ENCODE peak calls at places on chromosomes 1 and 21, in eight cellular contexts. One of them, this sample, is unnamed.

GRCh38 chr1:22830131-22830566 is 119.5 kb downstream of the EPHB2 start:
- DNase-seq in iPS DF 6.9: no peak
- DNase-seq in kidney: peak; percentile 40
- DNase-seq in heart right ventricle: no peak
- DNase-seq in cardiac muscle cell: no peak
- DNase-seq in esophagus squamous epithelium: no peak
- DNase-seq in SK-N-SH: no peak
- DNase-seq in suprapubic skin: no peak
- DNase-seq in this sample: no peak

GRCh38 chr1:173297798-173298391 is 90.8 kb upstream of the TNFSF4 start:
- DNase-seq in iPS DF 6.9: no peak
- DNase-seq in kidney: no peak
- DNase-seq in heart right ventricle: no peak
- DNase-seq in cardiac muscle cell: no peak
- DNase-seq in esophagus squamous epithelium: no peak
- DNase-seq in SK-N-SH: no peak
- DNase-seq in suprapubic skin: no peak
- DNase-seq in this sample: no peak

GRCh38 chr1:46183926-46184557 is 7.8 kb upstream of the P3R3URF start:
- DNase-seq in iPS DF 6.9: no peak
- DNase-seq in kidney: no peak
- DNase-seq in heart right ventricle: no peak
- DNase-seq in cardiac muscle cell: no peak
- DNase-seq in esophagus squamous epithelium: no peak
- DNase-seq in SK-N-SH: no peak
- DNase-seq in suprapubic skin: no peak
- DNase-seq in this sample: no peak

GRCh38 chr1:32539584-32540571 is 651 bp downstream of the ZBTB8A start:
- DNase-seq in iPS DF 6.9: no peak
- DNase-seq in kidney: no peak
- DNase-seq in heart right ventricle: peak; percentile 38
- DNase-seq in cardiac muscle cell: peak; percentile 48
- DNase-seq in esophagus squamous epithelium: no peak
- DNase-seq in SK-N-SH: peak; percentile 86
- DNase-seq in suprapubic skin: no peak
- DNase-seq in this sample: no peak

GRCh38 chr1:229479660-229480399 is 28.3 kb downstream of the NUP133 start:
- DNase-seq in iPS DF 6.9: no peak
- DNase-seq in kidney: no peak
- DNase-seq in heart right ventricle: no peak
- DNase-seq in cardiac muscle cell: no peak
- DNase-seq in esophagus squamous epithelium: no peak
- DNase-seq in SK-N-SH: no peak
- DNase-seq in suprapubic skin: no peak
- DNase-seq in this sample: no peak

GRCh38 chr1:3013371-3014038 is 7.8 kb upstream of the ACTRT2 start:
- DNase-seq in iPS DF 6.9: no peak
- DNase-seq in kidney: peak; percentile 51
- DNase-seq in heart right ventricle: no peak
- DNase-seq in cardiac muscle cell: no peak
- DNase-seq in esophagus squamous epithelium: no peak
- DNase-seq in SK-N-SH: no peak
- DNase-seq in suprapubic skin: no peak
- DNase-seq in this sample: no peak

GRCh38 chr1:180182721-180183311 is 28.1 kb downstream of the QSOX1 start:
- DNase-seq in iPS DF 6.9: no peak
- DNase-seq in kidney: peak; percentile 49
- DNase-seq in heart right ventricle: no peak
- DNase-seq in cardiac muscle cell: no peak
- DNase-seq in esophagus squamous epithelium: no peak
- DNase-seq in SK-N-SH: no peak
- DNase-seq in suprapubic skin: peak; percentile 38
- DNase-seq in this sample: no peak

GRCh38 chr1:33161061-33161681 is 20.7 kb downstream of the TRIM62 start:
- DNase-seq in iPS DF 6.9: no peak
- DNase-seq in kidney: peak; percentile 90
- DNase-seq in heart right ventricle: peak; percentile 81
- DNase-seq in cardiac muscle cell: peak; percentile 84
- DNase-seq in esophagus squamous epithelium: no peak
- DNase-seq in SK-N-SH: peak; percentile 97
- DNase-seq in suprapubic skin: no peak
- DNase-seq in this sample: no peak

GRCh38 chr1:168084396-168085231 is 52.1 kb downstream of the GPR161 start:
- DNase-seq in iPS DF 6.9: peak; percentile 79
- DNase-seq in kidney: peak; percentile 85
- DNase-seq in heart right ventricle: peak; percentile 73
- DNase-seq in cardiac muscle cell: peak; percentile 69
- DNase-seq in esophagus squamous epithelium: no peak
- DNase-seq in SK-N-SH: peak; percentile 74
- DNase-seq in suprapubic skin: no peak
- DNase-seq in this sample: peak; percentile 72

GRCh38 chr1:32828341-32828740 is 10.9 kb downstream of the S100PBP start:
- DNase-seq in iPS DF 6.9: no peak
- DNase-seq in kidney: no peak
- DNase-seq in heart right ventricle: no peak
- DNase-seq in cardiac muscle cell: peak; percentile 30
- DNase-seq in esophagus squamous epithelium: no peak
- DNase-seq in SK-N-SH: peak; percentile 37
- DNase-seq in suprapubic skin: no peak
- DNase-seq in this sample: no peak

GRCh38 chr21:26842976-26843911 is 2.0 kb downstream of the ADAMTS1 start:
- DNase-seq in iPS DF 6.9: no peak
- DNase-seq in kidney: peak; percentile 96
- DNase-seq in heart right ventricle: peak; percentile 90
- DNase-seq in cardiac muscle cell: peak; percentile 96
- DNase-seq in esophagus squamous epithelium: no peak
- DNase-seq in SK-N-SH: peak; percentile 72
- DNase-seq in suprapubic skin: peak; percentile 95
- DNase-seq in this sample: peak; percentile 97

GRCh38 chr1:179807691-179808485 is 64.8 kb downstream of the FAM163A start:
- DNase-seq in iPS DF 6.9: no peak
- DNase-seq in kidney: no peak
- DNase-seq in heart right ventricle: no peak
- DNase-seq in cardiac muscle cell: peak; percentile 97
- DNase-seq in esophagus squamous epithelium: no peak
- DNase-seq in SK-N-SH: no peak
- DNase-seq in suprapubic skin: no peak
- DNase-seq in this sample: no peak

GRCh38 chr1:1360511-1361169 is 2.3 kb upstream of the MXRA8 start:
- DNase-seq in iPS DF 6.9: no peak
- DNase-seq in kidney: peak; percentile 93
- DNase-seq in heart right ventricle: peak; percentile 68
- DNase-seq in cardiac muscle cell: peak; percentile 94
- DNase-seq in esophagus squamous epithelium: no peak
- DNase-seq in SK-N-SH: peak; percentile 78
- DNase-seq in suprapubic skin: peak; percentile 84
- DNase-seq in this sample: peak; percentile 90
- H3K4me3 ChIP-seq in iPS DF 6.9: no peak overlapping the region
- H3K4me3 ChIP-seq in kidney: no peak overlapping the region
- H3K4me3 ChIP-seq in heart right ventricle: no peak overlapping the region
- H3K4me3 ChIP-seq in cardiac muscle cell: no peak overlapping the region
- H3K4me3 ChIP-seq in esophagus squamous epithelium: no peak overlapping the region
- H3K4me3 ChIP-seq in SK-N-SH: no peak overlapping the region
- H3K4me3 ChIP-seq in suprapubic skin: no peak overlapping the region
- H3K4me3 ChIP-seq in this sample: peak overlapping the region; percentile 25

DNA sequence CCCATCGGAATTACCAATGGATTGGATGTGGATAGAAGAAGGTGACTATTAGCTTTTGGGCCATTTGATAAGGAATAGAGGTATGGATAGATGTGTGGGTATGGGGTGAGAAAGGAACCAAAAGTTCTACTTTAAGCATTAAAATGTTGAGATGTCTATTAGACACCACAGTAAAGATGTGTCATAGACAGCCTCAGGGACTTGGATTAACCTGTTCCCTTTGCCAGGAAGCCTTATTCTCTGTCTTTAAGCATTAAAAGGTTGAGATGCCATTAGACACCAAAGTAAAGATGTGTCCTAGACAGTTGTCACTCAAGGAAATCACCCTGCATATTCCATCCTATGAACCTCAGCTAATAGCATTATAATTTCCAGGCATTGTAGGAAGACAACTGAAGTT is 11.0 kb upstream of the DENND1B start:
- DNase-seq in iPS DF 6.9: no peak
- DNase-seq in kidney: no peak
- DNase-seq in heart right ventricle: no peak
- DNase-seq in cardiac muscle cell: no peak
- DNase-seq in esophagus squamous epithelium: no peak
- DNase-seq in SK-N-SH: no peak
- DNase-seq in suprapubic skin: no peak
- DNase-seq in this sample: no peak
- H3K27ac ChIP-seq in iPS DF 6.9: no peak overlapping the region
- H3K27ac ChIP-seq in kidney: no peak overlapping the region
- H3K27ac ChIP-seq in heart right ventricle: no peak overlapping the region
- H3K27ac ChIP-seq in cardiac muscle cell: no peak overlapping the region
- H3K27ac ChIP-seq in esophagus squamous epithelium: no peak overlapping the region
- H3K27ac ChIP-seq in SK-N-SH: no peak overlapping the region
- H3K27ac ChIP-seq in suprapubic skin: no peak overlapping the region
- H3K27ac ChIP-seq in this sample: no peak overlapping the region

GRCh38 chr1:24931481-24932221 is 1.6 kb upstream of the RUNX3 start:
- DNase-seq in iPS DF 6.9: no peak
- DNase-seq in kidney: no peak
- DNase-seq in heart right ventricle: no peak
- DNase-seq in cardiac muscle cell: no peak
- DNase-seq in esophagus squamous epithelium: no peak
- DNase-seq in SK-N-SH: no peak
- DNase-seq in suprapubic skin: no peak
- DNase-seq in this sample: no peak
- H3K4me3 ChIP-seq in iPS DF 6.9: peak overlapping the region; percentile 4
- H3K4me3 ChIP-seq in kidney: peak overlapping the region; percentile 41
- H3K4me3 ChIP-seq in heart right ventricle: no peak overlapping the region
- H3K4me3 ChIP-seq in cardiac muscle cell: peak overlapping the region; percentile 10
- H3K4me3 ChIP-seq in esophagus squamous epithelium: peak overlapping the region; percentile 24
- H3K4me3 ChIP-seq in SK-N-SH: peak overlapping the region; percentile 32
- H3K4me3 ChIP-seq in suprapubic skin: peak overlapping the region; percentile 24
- H3K4me3 ChIP-seq in this sample: peak overlapping the region; percentile 44

GRCh38 chr1:201014816-201015200 is 8.7 kb downstream of the KIF21B start:
- DNase-seq in iPS DF 6.9: no peak
- DNase-seq in kidney: no peak
- DNase-seq in heart right ventricle: no peak
- DNase-seq in cardiac muscle cell: peak; percentile 33
- DNase-seq in esophagus squamous epithelium: no peak
- DNase-seq in SK-N-SH: no peak
- DNase-seq in suprapubic skin: no peak
- DNase-seq in this sample: no peak

GRCh38 chr1:201013991-201014815 is 9.3 kb downstream of the KIF21B start:
- DNase-seq in iPS DF 6.9: no peak
- DNase-seq in kidney: peak; percentile 27
- DNase-seq in heart right ventricle: no peak
- DNase-seq in cardiac muscle cell: no peak
- DNase-seq in esophagus squamous epithelium: no peak
- DNase-seq in SK-N-SH: no peak
- DNase-seq in suprapubic skin: no peak
- DNase-seq in this sample: no peak

GRCh38 chr1:201011616-201012015 is 11.9 kb downstream of the KIF21B start:
- DNase-seq in iPS DF 6.9: no peak
- DNase-seq in kidney: peak; percentile 54
- DNase-seq in heart right ventricle: no peak
- DNase-seq in cardiac muscle cell: no peak
- DNase-seq in esophagus squamous epithelium: no peak
- DNase-seq in SK-N-SH: peak; percentile 87
- DNase-seq in suprapubic skin: no peak
- DNase-seq in this sample: no peak

GRCh38 chr1:201015551-201016091 is 7.9 kb downstream of the KIF21B start:
- DNase-seq in iPS DF 6.9: no peak
- DNase-seq in kidney: peak; percentile 18
- DNase-seq in heart right ventricle: no peak
- DNase-seq in cardiac muscle cell: no peak
- DNase-seq in esophagus squamous epithelium: no peak
- DNase-seq in SK-N-SH: peak; percentile 85
- DNase-seq in suprapubic skin: no peak
- DNase-seq in this sample: no peak

GRCh38 chr1:201013031-201013485 is 10.5 kb downstream of the KIF21B start:
- DNase-seq in iPS DF 6.9: no peak
- DNase-seq in kidney: peak; percentile 26
- DNase-seq in heart right ventricle: no peak
- DNase-seq in cardiac muscle cell: no peak
- DNase-seq in esophagus squamous epithelium: no peak
- DNase-seq in SK-N-SH: no peak
- DNase-seq in suprapubic skin: no peak
- DNase-seq in this sample: no peak
- H3K27ac ChIP-seq in iPS DF 6.9: no peak overlapping the region
- H3K27ac ChIP-seq in kidney: no peak overlapping the region
- H3K27ac ChIP-seq in heart right ventricle: no peak overlapping the region
- H3K27ac ChIP-seq in cardiac muscle cell: no peak overlapping the region
- H3K27ac ChIP-seq in esophagus squamous epithelium: no peak overlapping the region
- H3K27ac ChIP-seq in SK-N-SH: no peak overlapping the region
- H3K27ac ChIP-seq in suprapubic skin: no peak overlapping the region
- H3K27ac ChIP-seq in this sample: no peak overlapping the region

GRCh38 chr1:92862605-92863004 is 30.8 kb downstream of the RPL5 start:
- DNase-seq in iPS DF 6.9: no peak
- DNase-seq in kidney: no peak
- DNase-seq in heart right ventricle: no peak
- DNase-seq in cardiac muscle cell: no peak
- DNase-seq in esophagus squamous epithelium: no peak
- DNase-seq in SK-N-SH: no peak
- DNase-seq in suprapubic skin: no peak
- DNase-seq in this sample: no peak

GRCh38 chr1:92855236-92855635 is 23.4 kb downstream of the RPL5 start:
- DNase-seq in iPS DF 6.9: no peak
- DNase-seq in kidney: no peak
- DNase-seq in heart right ventricle: no peak
- DNase-seq in cardiac muscle cell: no peak
- DNase-seq in esophagus squamous epithelium: no peak
- DNase-seq in SK-N-SH: no peak
- DNase-seq in suprapubic skin: no peak
- DNase-seq in this sample: no peak

GRCh38 chr1:92857817-92858216 is 26.0 kb downstream of the RPL5 start:
- DNase-seq in iPS DF 6.9: no peak
- DNase-seq in kidney: no peak
- DNase-seq in heart right ventricle: no peak
- DNase-seq in cardiac muscle cell: no peak
- DNase-seq in esophagus squamous epithelium: no peak
- DNase-seq in SK-N-SH: no peak
- DNase-seq in suprapubic skin: no peak
- DNase-seq in this sample: no peak

GRCh38 chr1:92858564-92859399 is 26.9 kb downstream of the RPL5 start:
- DNase-seq in iPS DF 6.9: peak; percentile 29
- DNase-seq in kidney: no peak
- DNase-seq in heart right ventricle: no peak
- DNase-seq in cardiac muscle cell: peak; percentile 88
- DNase-seq in esophagus squamous epithelium: no peak
- DNase-seq in SK-N-SH: peak; percentile 71
- DNase-seq in suprapubic skin: no peak
- DNase-seq in this sample: no peak

DNA sequence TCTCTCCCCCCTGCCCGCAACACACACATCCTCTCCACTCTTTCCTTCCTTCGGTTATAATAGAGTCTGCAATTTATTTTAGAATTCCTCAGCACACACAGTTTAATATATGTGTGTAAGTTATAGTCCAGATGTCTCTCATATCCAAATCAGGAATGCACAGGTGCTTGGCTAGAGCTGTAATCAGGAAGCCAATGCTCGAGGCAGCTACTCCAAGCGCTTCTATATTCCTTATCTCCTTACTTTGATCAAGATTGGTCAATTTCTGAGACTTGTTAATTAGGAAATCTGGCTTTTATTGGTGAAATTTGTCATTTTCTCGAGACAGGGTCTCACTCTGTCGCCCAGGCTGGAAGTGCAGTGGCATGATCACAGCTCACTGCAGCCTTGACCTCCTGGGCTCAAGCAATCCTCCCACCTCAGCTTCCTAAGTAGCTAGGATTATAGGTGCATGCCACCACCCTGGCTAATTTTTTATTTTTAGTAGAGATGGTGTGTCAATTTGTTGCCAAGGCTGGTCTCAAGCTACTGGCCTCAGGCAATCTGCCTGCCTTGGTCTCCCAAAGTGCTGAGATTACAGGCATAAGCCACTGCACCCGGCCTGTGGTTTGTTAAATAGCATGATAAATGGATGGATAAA is 27.7 kb downstream of the RPL5 start:
- DNase-seq in iPS DF 6.9: no peak
- DNase-seq in kidney: no peak
- DNase-seq in heart right ventricle: no peak
- DNase-seq in cardiac muscle cell: no peak
- DNase-seq in esophagus squamous epithelium: no peak
- DNase-seq in SK-N-SH: no peak
- DNase-seq in suprapubic skin: no peak
- DNase-seq in this sample: no peak
- H3K4me3 ChIP-seq in iPS DF 6.9: no peak overlapping the region
- H3K4me3 ChIP-seq in kidney: peak overlapping the region; percentile 52
- H3K4me3 ChIP-seq in heart right ventricle: peak overlapping the region; percentile 39
- H3K4me3 ChIP-seq in cardiac muscle cell: no peak overlapping the region
- H3K4me3 ChIP-seq in esophagus squamous epithelium: no peak overlapping the region
- H3K4me3 ChIP-seq in SK-N-SH: no peak overlapping the region
- H3K4me3 ChIP-seq in suprapubic skin: peak overlapping the region; percentile 7
- H3K4me3 ChIP-seq in this sample: peak overlapping the region; percentile 40

This sample was measured in coronary artery.